ENCODE peak calls at places on chromosomes 7 and 10, in four cellular contexts. G, U, F and V are unnamed samples.

GRCh38 chr7:154906736-154907355 is 96.1 kb downstream of the PAXIP1 start:
- DNase-seq in G (no peak), U (no peak), F (no peak), V (no peak)

GRCh38 chr7:130379551-130380120 is 658 bp upstream of the CPA1 start:
- DNase-seq in G (no peak), U (no peak), F (no peak), V (no peak)

GRCh38 chr10:10869592-10869991 is 148.1 kb upstream of the CELF2 start:
- DNase-seq in G (no peak), U (no peak), F (peak), V (no peak)

GRCh38 chr10:2508971-2509605 is 558.3 kb upstream of the PFKP start:
- DNase-seq in G (no peak), U (no peak), F (peak), V (no peak)

GRCh38 chr10:58300676-58301075 is 31.7 kb downstream of the CISD1 start:
- DNase-seq in G (no peak), U (no peak), F (no peak), V (no peak)

GRCh38 chr7:45921381-45921698 is 268 bp upstream of the IGFBP3 start:
- DNase-seq in G (no peak), U (no peak), F (no peak), V (no peak)

GRCh38 chr10:6130851-6131470 is 42.1 kb downstream of the RBM17 start:
- DNase-seq in G (no peak), U (no peak), F (no peak), V (no peak)

GRCh38 chr10:2146079-2146478 is 408.8 kb upstream of the ADARB2 start:
- DNase-seq in G (no peak), U (no peak), F (no peak), V (no peak)

GRCh38 chr7:137546671-137547070 is 203.1 kb upstream of the PTN start:
- DNase-seq in G (no peak), U (no peak), F (peak), V (no peak)

GRCh38 chr10:110615057-110615630 is 29.0 kb upstream of the RBM20 start:
- DNase-seq in G (no peak), U (no peak), F (no peak), V (no peak)

GRCh38 chr7:6432786-6433185 is 15.0 kb downstream of the DAGLB start:
- DNase-seq in G (no peak), U (no peak), F (no peak), V (no peak)

GRCh38 chr7:44240983-44241510 is 40.3 kb downstream of the YKT6 start:
- DNase-seq in G (peak), U (peak), F (peak), V (no peak)

GRCh38 chr10:26335574-26336093 is 102.5 kb upstream of the APBB1IP start:
- DNase-seq in G (no peak), U (no peak), F (no peak), V (no peak)

GRCh38 chr7:42409296-42409695 is 172.3 kb upstream of the GLI3 start:
- DNase-seq in G (no peak), U (no peak), F (no peak), V (no peak)

GRCh38 chr10:18886102-18886501 is 162.5 kb upstream of the MALRD1 start:
- DNase-seq in G (no peak), U (no peak), F (peak), V (no peak)

GRCh38 chr7:149367417-149367816 is 93.4 kb downstream of the ZNF777 start:
- DNase-seq in G (no peak), U (no peak), F (no peak), V (no peak)

GRCh38 chr10:102434251-102434913 is 2.0 kb upstream of the CUEDC2 start:
- DNase-seq in G (no peak), U (no peak), F (peak), V (no peak)

GRCh38 chr7:151175793-151176311 is 8.4 kb upstream of the GBX1 start:
- DNase-seq in G (no peak), U (no peak), F (no peak), V (no peak)

GRCh38 chr10:119268871-119269506 is 61.6 kb downstream of the GRK5 start:
- DNase-seq in G (no peak), U (no peak), F (peak), V (no peak)
- H3K4me3 ChIP-seq in G (no peak), U (no peak), F (no peak), V (no peak)

DNA sequence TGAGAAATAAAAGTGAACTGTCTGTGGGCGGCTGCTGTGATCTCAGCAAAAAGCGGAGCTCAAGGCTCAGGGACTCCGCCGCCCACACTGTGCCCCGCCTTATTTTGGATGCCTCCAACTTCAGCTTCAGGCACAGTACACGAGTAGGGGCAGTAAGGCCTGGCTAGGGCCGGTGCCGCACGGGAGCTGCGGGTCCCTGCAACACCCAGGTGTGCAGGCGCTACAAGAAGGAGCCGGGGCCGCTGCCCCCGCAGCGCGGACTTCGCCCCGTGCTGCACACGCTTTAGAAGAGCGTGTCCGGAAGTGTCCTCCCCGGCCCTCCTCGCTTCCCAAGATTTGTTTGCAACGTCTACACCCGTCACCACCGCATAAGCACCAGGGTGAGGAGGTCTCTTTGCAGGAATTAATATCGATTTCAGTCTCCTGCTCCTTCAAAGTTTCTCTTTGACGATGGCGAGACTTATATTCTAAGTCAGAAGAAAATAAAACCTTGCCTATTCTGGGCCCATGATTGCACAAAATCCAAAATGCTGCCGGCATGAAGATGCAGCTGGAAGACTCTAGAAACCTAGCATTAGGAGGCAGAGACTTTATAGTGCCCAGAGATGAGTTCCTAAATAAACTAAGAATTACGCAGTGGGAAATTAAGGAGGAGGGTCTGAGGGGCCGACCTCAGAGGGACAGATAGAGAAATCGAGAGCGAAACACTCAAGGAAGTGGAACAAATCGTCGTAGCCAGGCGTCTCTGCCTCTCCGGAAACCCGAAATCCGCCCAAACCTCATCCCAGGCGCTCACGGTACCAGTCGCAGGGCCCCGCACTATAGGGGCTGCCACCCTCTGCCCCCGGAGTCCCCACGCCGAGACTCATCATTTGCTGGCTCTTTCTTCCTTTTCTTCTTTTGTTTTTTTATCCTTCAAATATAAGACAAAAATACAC is 6.4 kb downstream of the VAX1 start:
- DNase-seq in G (no peak), U (no peak), F (no peak), V (no peak)
- H3K4me3 ChIP-seq in G (no peak), U (no peak), F (peak), V (peak)

DNA sequence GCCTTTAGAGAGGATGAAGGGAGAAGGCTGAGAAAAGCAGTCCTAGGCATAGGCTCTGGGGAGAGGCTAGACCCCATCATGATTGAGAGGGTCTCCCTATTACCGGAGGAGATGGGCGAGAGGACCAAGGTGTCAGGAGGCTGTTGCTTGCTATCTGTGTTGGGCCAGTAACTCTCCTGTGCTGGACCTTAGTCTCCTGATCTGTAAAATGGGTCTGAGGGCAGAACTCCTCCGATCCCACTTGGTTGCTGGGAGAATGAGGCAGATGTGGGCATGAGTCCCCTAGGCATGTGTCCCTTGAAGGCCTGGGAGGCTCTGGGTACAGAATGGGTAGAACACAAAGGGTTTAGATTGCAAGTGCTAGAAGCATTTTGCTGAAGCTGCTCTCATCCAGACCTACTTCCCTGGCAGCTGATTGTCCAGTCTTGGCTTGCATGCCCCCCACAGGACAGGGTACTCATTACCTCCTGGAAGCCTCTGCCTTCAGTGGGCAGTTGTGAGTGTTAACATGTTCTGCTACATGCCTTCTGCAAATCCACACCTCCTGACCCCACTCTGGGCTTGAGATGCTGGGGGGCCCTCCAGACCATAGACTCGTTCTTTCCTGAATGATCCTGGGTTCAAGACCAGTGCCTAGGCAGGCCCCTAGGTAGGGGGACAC is 4.4 kb downstream of the ZMIZ1 start:
- DNase-seq in G (no peak), U (no peak), F (no peak), V (no peak)
- H3K4me3 ChIP-seq in G (peak), U (no peak), F (peak), V (no peak)

GRCh38 chr7:26857170-26857533 is 7.2 kb downstream of the SKAP2 start:
- DNase-seq in G (no peak), U (no peak), F (no peak), V (no peak)
- H3K4me3 ChIP-seq in G (peak), U (no peak), F (peak), V (peak)

GRCh38 chr10:94088926-94089381 is 95.2 kb downstream of the PLCE1 start:
- DNase-seq in G (no peak), U (no peak), F (peak), V (no peak)
- H3K4me3 ChIP-seq in G (peak), U (no peak), F (no peak), V (peak)

DNA sequence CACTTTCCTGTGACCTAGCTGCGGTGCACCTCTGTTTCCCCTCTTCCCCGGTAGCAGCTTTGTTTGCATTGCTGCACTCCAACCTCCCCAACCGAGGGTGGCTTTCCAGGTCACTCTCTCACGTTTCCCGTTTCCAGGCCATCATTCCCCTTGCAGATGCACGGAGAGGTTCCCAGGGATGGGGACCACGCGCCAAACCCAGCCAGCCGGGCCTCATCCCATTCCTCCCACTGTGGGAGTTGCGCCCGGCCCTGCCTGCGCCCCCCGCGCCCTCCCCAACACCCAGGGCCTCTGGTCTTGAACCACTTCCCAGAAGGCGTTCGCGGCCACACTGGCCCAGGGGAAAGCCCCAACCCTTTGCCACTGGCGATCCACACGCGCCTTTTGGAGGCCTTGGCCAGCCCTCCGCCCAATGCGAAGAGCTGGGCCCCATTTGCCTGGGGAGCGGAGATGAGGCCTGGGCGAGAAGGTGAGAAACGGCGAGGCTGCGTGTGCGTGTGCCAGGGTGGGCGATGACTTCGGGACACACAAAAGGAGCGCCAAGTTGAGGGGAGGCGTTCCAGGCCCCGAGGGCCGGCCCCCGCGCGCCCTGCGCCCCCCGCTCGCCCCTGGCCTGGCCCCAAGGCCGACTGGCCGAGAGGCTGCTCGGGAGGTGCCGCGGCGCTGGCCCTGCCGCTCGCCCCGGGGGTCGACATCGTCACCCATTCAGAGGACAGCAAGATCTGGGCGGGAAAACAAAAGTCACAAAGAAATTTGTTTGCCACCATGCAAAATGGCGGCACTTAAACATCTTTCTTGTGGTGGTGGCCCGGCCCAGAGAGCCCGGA is 15.9 kb downstream of the SKIDA1 start:
- DNase-seq in G (no peak), U (no peak), F (no peak), V (no peak)
- H3K4me3 ChIP-seq in G (peak), U (peak), F (peak), V (peak)

DNA sequence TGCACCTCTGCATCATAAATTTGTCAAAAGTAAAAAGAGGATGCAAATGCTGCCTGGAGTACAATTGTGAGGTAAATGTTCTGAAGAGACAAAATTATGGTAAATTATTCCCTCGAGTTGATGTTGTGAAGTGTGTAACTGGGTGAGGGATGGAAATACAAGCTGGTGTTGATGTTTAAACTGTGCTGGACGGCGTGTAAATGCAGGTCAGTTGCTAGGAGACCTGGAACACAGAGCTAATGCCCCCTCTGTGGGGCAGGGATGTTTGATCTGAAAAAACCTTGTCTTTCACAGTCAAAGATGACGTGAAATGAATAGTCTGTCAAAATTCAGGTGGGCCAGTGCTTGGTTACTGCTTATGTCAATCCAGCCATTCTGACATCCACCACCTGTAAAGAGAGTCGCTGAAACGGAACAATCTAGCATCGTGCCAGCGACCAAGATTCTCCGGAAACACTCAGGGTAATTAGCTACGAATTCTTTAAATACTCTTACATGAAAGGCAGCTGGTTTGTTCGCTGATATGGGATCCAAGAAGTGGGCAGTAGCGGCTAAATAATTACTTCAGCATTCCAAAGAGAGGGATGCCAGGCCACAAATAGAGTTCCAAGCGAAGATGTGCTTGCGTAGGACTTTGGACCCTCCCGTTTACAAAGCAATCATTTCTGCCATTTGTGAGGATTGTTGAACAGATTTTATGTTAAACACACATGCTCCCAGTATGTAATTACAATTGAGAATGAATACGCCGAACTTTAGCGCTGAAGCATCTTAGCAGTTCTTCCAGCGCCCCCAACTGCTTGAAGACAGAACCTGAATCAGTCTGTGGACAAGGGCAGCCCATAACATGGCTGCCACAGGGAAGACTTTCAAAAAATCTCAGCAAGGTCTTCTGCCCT is 7.4 kb upstream of the ASB4 start:
- DNase-seq in G (no peak), U (no peak), F (no peak), V (no peak)
- H3K4me3 ChIP-seq in G (peak), U (no peak), F (no peak), V (no peak)

GRCh38 chr7:152330827-152331226 is 105.0 kb downstream of the KMT2C start:
- DNase-seq in G (no peak), U (peak), F (no peak), V (no peak)

GRCh38 chr7:152333134-152333533 is 102.7 kb downstream of the KMT2C start:
- DNase-seq in G (no peak), U (no peak), F (no peak), V (no peak)

GRCh38 chr7:152338553-152338952 is 97.2 kb downstream of the KMT2C start:
- DNase-seq in G (no peak), U (no peak), F (no peak), V (no peak)

GRCh38 chr7:152336754-152337368 is 98.9 kb downstream of the KMT2C start:
- DNase-seq in G (no peak), U (no peak), F (peak), V (no peak)

DNA sequence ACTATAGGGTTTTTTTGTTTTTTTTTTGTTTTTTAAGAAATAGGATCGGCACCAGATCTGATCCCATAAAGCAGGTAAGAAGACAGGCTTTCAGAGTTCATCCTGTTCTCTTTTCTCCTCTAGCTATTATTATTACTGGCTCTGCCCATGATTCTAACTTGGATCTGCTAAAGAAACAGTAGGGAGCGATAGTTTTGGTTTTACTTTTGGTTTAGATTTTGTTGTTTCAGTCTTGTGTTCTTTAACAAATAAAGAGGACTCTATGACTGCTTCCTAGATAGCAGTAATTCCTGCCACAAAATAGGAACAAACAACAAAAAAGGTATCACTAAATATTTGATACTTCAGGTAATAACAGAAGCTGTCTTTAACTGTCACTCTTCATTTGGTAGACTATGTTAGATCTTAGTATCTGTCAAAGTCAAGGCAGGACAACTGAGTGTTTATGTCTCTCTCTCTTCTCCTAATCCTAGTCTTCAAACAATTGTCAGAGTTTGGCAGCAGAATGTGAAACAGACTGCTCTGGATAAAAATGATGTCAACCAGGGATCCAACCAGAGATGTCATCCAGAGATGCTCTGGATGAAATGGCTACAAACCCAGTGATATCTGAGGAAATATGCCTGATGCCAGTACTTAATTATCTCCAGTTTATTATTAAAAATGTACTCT is 99.8 kb downstream of the KMT2C start:
- DNase-seq in G (no peak), U (no peak), F (peak), V (no peak)
- H3K4me3 ChIP-seq in G (peak), U (no peak), F (peak), V (peak)

DNA sequence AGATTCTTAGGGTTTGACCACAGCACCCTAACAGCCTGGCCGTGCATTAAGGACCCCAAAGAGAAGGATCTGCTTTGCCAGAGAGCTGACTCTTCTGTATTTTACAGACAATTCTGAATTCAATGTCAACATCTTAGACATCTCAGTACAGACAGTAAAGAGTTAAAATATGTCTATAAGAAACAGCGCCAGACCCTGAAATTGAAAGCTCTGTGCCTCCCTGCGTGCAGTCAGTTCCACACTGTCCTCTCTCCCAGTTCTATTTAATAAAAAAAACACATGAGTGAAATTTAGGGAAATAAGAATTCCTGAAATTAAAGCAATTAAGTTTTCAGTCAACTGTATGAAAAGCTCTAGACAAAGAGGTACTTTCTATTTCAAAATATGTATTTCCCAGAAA is 45.1 kb downstream of the MET start:
- DNase-seq in G (no peak), U (no peak), F (no peak), V (no peak)
- H3K4me3 ChIP-seq in G (peak), U (no peak), F (peak), V (no peak)

GRCh38 chr7:772392-772791 is 45.3 kb upstream of the PRKAR1B start:
- DNase-seq in G (no peak), U (no peak), F (no peak), V (no peak)
- H3K4me3 ChIP-seq in G (no peak), U (no peak), F (no peak), V (no peak)